ENCODE peak calls at places on chromosomes 1 and 21, in eight cellular contexts. Q is HepG2, X is sigmoid colon, N is suprapubic skin, R is A549, T is GM12878, L is SK-N-SH, P is tibial nerve. I is an unnamed sample.

GRCh38 chr1:222995230-222995580 is 147.8 kb downstream of the TLR5 start:
- DNase-seq in L (no peak), X (no peak), R (no peak), T (no peak), N (no peak), Q (no peak), P (no peak), I (no peak)

GRCh38 chr1:187383366-187383765 is 554.6 kb downstream of the PLA2G4A start:
- DNase-seq in P (no peak), N (no peak), Q (peak; percentile 7), X (no peak), L (no peak), T (no peak), R (no peak), I (no peak)

GRCh38 chr21:36987845-36988244 is 18.7 kb upstream of the RIPPLY3 start:
- DNase-seq in P (no peak), N (no peak), X (no peak), R (no peak), T (no peak), L (no peak), Q (peak; percentile 68), I (no peak)

GRCh38 chr1:201329286-201329685 is 46.0 kb downstream of the PKP1 start:
- DNase-seq in P (no peak), N (peak; percentile 46), Q (no peak), L (no peak), T (no peak), R (no peak), X (peak; percentile 44), I (no peak)

GRCh38 chr1:83827731-83828130 is 171.2 kb downstream of the TTLL7 start:
- DNase-seq in R (no peak), N (no peak), Q (no peak), L (no peak), T (no peak), X (no peak), P (no peak), I (no peak)

GRCh38 chr1:1435094-1435903 is at the start of gene VWA1:
- DNase-seq in P (no peak), Q (no peak), T (no peak), R (peak; percentile 48), X (peak; percentile 88), L (peak; percentile 99), N (no peak), I (peak; percentile 76)

GRCh38 chr1:107649023-107649422 is 316.0 kb downstream of the VAV3 start:
- DNase-seq in N (no peak), X (no peak), P (no peak), T (no peak), Q (no peak), L (no peak), R (no peak), I (no peak)

GRCh38 chr1:30758785-30759380 is 1.3 kb upstream of the LAPTM5 start:
- DNase-seq in N (no peak), L (no peak), T (peak; percentile 85), P (no peak), X (no peak), R (peak; percentile 25), Q (no peak), I (no peak)

GRCh38 chr1:162942903-162943567 is 82.1 kb upstream of the CCDC190 start:
- DNase-seq in P (no peak), Q (no peak), L (no peak), N (no peak), R (no peak), X (no peak), T (no peak), I (no peak)

GRCh38 chr1:110428961-110429360 is 21.5 kb upstream of the LAMTOR5 start:
- DNase-seq in Q (no peak), X (peak; percentile 24), P (no peak), L (no peak), R (no peak), T (no peak), N (no peak), I (no peak)

GRCh38 chr1:50610563-50610962 is 187.3 kb upstream of the DMRTA2 start:
- DNase-seq in L (no peak), R (no peak), T (peak; percentile 36), X (no peak), N (no peak), P (no peak), Q (no peak), I (no peak)

GRCh38 chr1:68916227-68916853 is 419.5 kb upstream of the DEPDC1 start:
- DNase-seq in R (no peak), Q (no peak), L (no peak), P (no peak), T (no peak), N (no peak), X (no peak), I (no peak)

GRCh38 chr1:115012006-115012405 is 17.6 kb upstream of the TSHB start:
- DNase-seq in Q (no peak), T (no peak), N (no peak), X (no peak), P (no peak), R (no peak), L (no peak), I (no peak)

GRCh38 chr1:28602536-28603439 is 10.7 kb downstream of the RAB42 start:
- DNase-seq in N (no peak), R (peak; percentile 70), P (peak; percentile 42), Q (peak; percentile 81), L (peak; percentile 80), T (no peak), X (peak; percentile 75), I (no peak)

GRCh38 chr1:10380594-10381275 is 18.1 kb upstream of the PGD start:
- DNase-seq in R (peak; percentile 89), X (peak; percentile 68), N (no peak), Q (peak; percentile 30), P (no peak), T (no peak), L (no peak), I (no peak)
- TF ChIP-seq EP300 in R (peak; percentile 49), X (no peak), N (no peak), Q (no peak), P (no peak), T (no peak), L (no peak), I (no peak)

DNA sequence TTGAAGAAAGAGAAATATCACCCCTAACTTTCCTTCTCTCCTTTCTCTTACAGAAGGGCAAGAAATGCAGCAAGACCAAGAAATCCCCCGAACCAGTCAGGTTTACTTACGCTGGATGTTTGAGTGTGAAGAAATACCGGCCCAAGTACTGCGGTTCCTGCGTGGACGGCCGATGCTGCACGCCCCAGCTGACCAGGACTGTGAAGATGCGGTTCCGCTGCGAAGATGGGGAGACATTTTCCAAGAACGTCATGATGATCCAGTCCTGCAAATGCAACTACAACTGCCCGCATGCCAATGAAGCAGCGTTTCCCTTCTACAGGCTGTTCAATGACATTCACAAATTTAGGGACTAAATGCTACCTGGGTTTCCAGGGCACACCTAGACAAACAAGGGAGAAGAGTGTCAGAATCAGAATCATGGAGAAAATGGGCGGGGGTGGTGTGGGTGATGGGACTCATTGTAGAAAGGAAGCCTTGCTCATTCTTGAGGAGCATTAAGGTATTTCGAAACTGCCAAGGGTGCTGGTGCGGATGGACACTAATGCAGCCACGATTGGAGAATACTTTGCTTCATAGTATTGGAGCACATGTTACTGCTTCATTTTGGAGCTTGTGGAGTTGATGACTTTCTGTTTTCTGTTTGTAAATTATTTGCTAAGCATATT is 2.3 kb downstream of the CCN1 start:
- DNase-seq in L (no peak), P (no peak), Q (no peak), T (no peak), N (no peak), X (no peak), R (peak; percentile 53), I (peak; percentile 78)
- TF ChIP-seq EP300 in L (no peak), P (no peak), Q (no peak), T (no peak), N (no peak), X (no peak), R (no peak), I (no peak)

DNA sequence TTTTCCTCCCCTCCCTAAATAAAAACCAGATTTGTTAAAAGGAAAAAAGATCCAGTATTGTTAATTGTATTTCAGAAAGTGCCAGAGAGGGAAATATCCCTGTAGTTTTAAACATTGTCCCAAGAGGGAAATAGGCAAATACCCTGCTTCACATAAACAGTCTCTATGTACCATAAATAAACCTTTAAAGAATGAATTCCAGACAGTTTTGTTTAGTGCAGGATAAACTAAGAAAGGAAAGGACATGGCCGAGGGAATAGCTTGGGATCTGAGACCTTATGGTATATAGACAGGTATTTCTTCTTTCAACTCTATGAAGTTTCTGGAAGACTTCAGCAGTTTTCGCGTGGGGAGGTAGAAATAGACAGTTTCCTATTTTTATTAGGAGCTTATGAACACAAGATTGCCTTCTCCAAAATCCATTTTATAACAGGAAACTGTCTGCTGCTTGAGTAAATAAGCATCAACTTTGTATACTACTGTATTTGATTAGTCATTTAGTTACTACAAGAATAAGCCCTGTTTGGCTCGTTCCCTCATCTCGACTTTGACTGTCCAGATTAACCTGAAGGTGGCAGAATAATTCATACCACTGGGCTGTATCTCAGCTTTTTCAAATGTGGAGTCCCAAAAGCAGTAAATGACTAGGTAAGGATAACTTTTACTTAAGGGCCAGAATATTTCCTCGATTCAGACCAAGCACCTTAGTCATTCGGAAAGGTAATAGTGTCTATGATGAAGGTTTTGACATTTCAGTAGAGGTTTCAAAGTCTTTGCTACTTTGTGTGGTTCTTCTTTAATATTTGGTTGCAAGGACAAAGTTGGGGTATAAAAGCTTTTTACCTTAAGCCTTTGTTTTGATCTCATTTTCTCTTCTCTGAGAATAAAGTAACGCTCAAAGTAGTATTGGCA is 177.5 kb downstream of the VPS13D start:
- DNase-seq in T (peak; percentile 9), L (peak; percentile 12), N (no peak), X (no peak), Q (peak; percentile 56), P (no peak), R (peak; percentile 65), I (peak; percentile 38)
- TF ChIP-seq EP300 in T (no peak), L (no peak), N (no peak), X (no peak), Q (no peak), P (no peak), R (no peak), I (no peak)

GRCh38 chr1:204935155-204935554 is 64.5 kb downstream of the NFASC start:
- DNase-seq in P (no peak), L (no peak), R (no peak), X (no peak), N (no peak), Q (no peak), T (no peak), I (no peak)

GRCh38 chr1:204931313-204931712 is 60.7 kb downstream of the NFASC start:
- DNase-seq in R (no peak), T (no peak), N (no peak), X (no peak), Q (no peak), P (no peak), L (no peak), I (no peak)

GRCh38 chr1:204931768-204932572 is 61.3 kb downstream of the NFASC start:
- DNase-seq in P (no peak), T (no peak), N (no peak), R (no peak), Q (no peak), X (no peak), L (no peak), I (no peak)

GRCh38 chr1:204929487-204930185 is 59.0 kb downstream of the NFASC start:
- DNase-seq in X (peak; percentile 27), P (no peak), N (no peak), Q (no peak), L (no peak), T (no peak), R (no peak), I (no peak)

DNA sequence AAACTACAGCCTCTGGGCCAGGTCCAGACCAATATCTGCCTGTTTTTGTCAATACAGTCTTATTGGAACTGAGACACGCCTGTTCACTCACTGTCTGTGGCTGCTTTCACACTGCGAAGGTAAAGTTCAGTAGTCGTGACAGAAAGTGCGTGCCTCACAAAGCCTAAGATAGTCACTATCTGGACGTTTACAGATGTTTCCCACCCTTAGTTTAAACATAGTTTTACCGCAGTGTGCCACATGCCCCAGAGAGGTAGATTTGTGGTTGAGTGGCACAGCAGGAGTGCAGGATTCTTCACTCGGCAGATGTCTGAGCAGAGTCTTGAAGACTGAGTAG is 61.9 kb downstream of the NFASC start:
- DNase-seq in Q (no peak), X (peak; percentile 26), P (no peak), N (no peak), T (no peak), L (no peak), R (no peak), I (no peak)
- TF ChIP-seq EP300 in Q (no peak), X (no peak), P (no peak), N (no peak), T (no peak), L (no peak), R (no peak), I (no peak)

I was measured in upper lobe of left lung.